ENCODE peak calls at places on chromosomes 2 and 18, in five cellular contexts. U is CD8-positive, alpha-beta memory T cell; L is colonic mucosa; V is psoas muscle; H is left lung. M is an unnamed sample.

GRCh38 chr2:218209078-218209477 is 7.9 kb upstream of the ARPC2 start:
- DNase-seq in U (no peak), L (no peak), V (no peak), H (no peak), M (no peak)

GRCh38 chr2:235446082-235446481 is 47.8 kb upstream of the AGAP1 start:
- DNase-seq in U (no peak), L (no peak), V (no peak), H (no peak), M (no peak)

GRCh38 chr2:75513616-75514170 is 47.0 kb downstream of the EVA1A start:
- DNase-seq in U (no peak), L (no peak), V (no peak), H (no peak), M (no peak)

GRCh38 chr2:166521155-166521554 is 27.1 kb upstream of the SCN7A start:
- DNase-seq in U (no peak), L (no peak), V (no peak), H (no peak), M (no peak)

GRCh38 chr18:12327510-12328178 is 19.6 kb downstream of the TUBB6 start:
- DNase-seq in U (peak), L (peak), V (peak), H (peak), M (peak)

GRCh38 chr18:10329116-10329515 is 125.3 kb upstream of the APCDD1 start:
- DNase-seq in U (no peak), L (no peak), V (no peak), H (no peak), M (no peak)

GRCh38 chr2:235996419-235996818 is 171.8 kb downstream of the GBX2 start:
- DNase-seq in U (no peak), L (no peak), V (no peak), H (no peak), M (no peak)

GRCh38 chr2:107545851-107546250 is 280.8 kb upstream of the RGPD4 start:
- DNase-seq in U (no peak), L (no peak), V (no peak), H (no peak), M (no peak)

GRCh38 chr2:26020214-26020613 is 13.7 kb upstream of the RAB10 start:
- DNase-seq in U (no peak), L (no peak), V (no peak), H (no peak), M (no peak)

GRCh38 chr18:72086421-72086820 is 457.7 kb downstream of the CBLN2 start:
- DNase-seq in U (no peak), L (no peak), V (no peak), H (no peak), M (no peak)

GRCh38 chr2:133262888-133263287 is 305.4 kb downstream of the NCKAP5 start:
- DNase-seq in U (no peak), L (no peak), V (no peak), H (no peak), M (no peak)

GRCh38 chr2:237577956-237578870 is 11.8 kb downstream of the PRLH start:
- DNase-seq in U (no peak), L (no peak), V (no peak), H (peak), M (peak)

GRCh38 chr2:179226203-179226960 is 38.2 kb downstream of the SESTD1 start:
- DNase-seq in U (no peak), L (no peak), V (no peak), H (no peak), M (no peak)

GRCh38 chr2:20106746-20107145 is 55.3 kb upstream of the LAPTM4A start:
- DNase-seq in U (no peak), L (peak), V (peak), H (peak), M (peak)

GRCh38 chr2:199471443-199472057 is 13.8 kb upstream of the SATB2 start:
- DNase-seq in U (no peak), L (peak), V (peak), H (peak), M (peak)

GRCh38 chr2:199470672-199471442 is 13.1 kb upstream of the SATB2 start:
- DNase-seq in U (no peak), L (peak), V (no peak), H (no peak), M (no peak)

GRCh38 chr2:199468561-199469513 is 11.1 kb upstream of the SATB2 start:
- DNase-seq in U (no peak), L (peak), V (no peak), H (peak), M (no peak)

GRCh38 chr2:199470361-199470671 is 12.6 kb upstream of the SATB2 start:
- DNase-seq in U (no peak), L (no peak), V (no peak), H (no peak), M (no peak)

GRCh38 chr2:199469514-199470360 is 12.0 kb upstream of the SATB2 start:
- DNase-seq in U (no peak), L (peak), V (no peak), H (no peak), M (no peak)
- H3K27ac ChIP-seq in U (no peak), L (peak), V (no peak), H (no peak), M (no peak)

GRCh38 chr2:106278477-106278876 is 84.4 kb upstream of the UXS1 start:
- DNase-seq in U (no peak), L (no peak), V (no peak), H (no peak), M (no peak)
- H3K27ac ChIP-seq in U (no peak), L (no peak), V (no peak), H (no peak), M (no peak)

GRCh38 chr2:42031281-42031680 is 16.5 kb upstream of the PKDCC start:
- DNase-seq in U (no peak), L (no peak), V (no peak), H (no peak), M (no peak)

GRCh38 chr2:42030829-42031228 is 17.0 kb upstream of the PKDCC start:
- DNase-seq in U (no peak), L (no peak), V (no peak), H (no peak), M (no peak)

GRCh38 chr2:42029639-42030195 is 18.1 kb upstream of the PKDCC start:
- DNase-seq in U (no peak), L (no peak), V (no peak), H (no peak), M (no peak)

GRCh38 chr2:42028571-42029148 is 19.2 kb upstream of the PKDCC start:
- DNase-seq in U (no peak), L (no peak), V (peak), H (no peak), M (peak)

DNA sequence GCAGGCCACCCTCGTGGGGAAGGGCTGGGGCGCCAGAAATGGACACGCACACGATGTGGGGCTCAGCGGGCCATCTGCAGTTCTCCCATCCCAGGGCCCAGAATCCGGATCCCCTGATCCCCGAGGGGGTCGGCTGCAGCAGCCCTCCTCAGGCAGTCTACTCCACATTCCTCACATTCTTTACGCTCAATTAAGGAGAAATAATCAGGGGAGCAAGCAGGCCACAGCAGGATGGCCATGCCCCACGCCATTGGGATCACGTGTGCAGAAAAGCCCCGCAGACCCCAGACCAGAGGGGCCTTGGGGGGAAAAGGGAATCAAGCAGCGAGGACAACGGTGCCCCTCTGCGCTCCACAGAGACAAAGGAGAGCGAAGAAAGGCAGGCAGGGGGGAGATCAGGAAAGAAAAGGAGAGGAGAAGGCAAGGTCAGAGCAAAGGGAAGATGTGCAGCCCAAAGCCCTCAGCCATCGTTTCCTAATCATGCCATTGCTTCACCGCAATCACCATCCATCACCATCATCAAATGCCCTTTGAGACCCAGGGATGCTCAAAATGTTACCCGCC is 17.5 kb upstream of the PKDCC start:
- DNase-seq in U (no peak), L (no peak), V (no peak), H (no peak), M (no peak)
- H3K27ac ChIP-seq in U (no peak), L (no peak), V (no peak), H (no peak), M (no peak)

GRCh38 chr2:18412980-18413793 is 147.3 kb downstream of the RDH14 start:
- DNase-seq in U (no peak), L (no peak), V (no peak), H (no peak), M (no peak)
- H3K27ac ChIP-seq in U (no peak), L (no peak), V (no peak), H (peak), M (peak)

DNA sequence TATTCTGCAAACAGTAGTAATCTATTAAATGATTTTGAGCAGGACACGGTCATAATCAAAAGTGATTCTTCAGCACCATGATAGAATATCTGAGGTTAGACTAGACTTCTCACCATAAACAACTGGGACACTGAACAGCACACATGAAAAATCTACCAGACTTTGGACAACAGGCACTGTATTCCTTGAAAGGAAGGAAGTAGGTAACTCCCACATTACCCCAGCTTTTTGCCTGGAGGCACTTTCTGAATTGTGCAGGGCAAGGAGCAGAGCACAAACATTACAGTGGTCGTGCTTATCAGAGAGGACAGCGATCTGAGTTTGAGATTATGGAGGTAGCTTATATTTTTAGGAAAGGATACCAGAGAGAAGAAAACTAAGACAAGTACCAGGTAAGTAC is 25.3 kb upstream of the IL1RL1 start:
- DNase-seq in U (no peak), L (no peak), V (no peak), H (no peak), M (no peak)
- H3K27ac ChIP-seq in U (no peak), L (no peak), V (no peak), H (no peak), M (no peak)

DNA sequence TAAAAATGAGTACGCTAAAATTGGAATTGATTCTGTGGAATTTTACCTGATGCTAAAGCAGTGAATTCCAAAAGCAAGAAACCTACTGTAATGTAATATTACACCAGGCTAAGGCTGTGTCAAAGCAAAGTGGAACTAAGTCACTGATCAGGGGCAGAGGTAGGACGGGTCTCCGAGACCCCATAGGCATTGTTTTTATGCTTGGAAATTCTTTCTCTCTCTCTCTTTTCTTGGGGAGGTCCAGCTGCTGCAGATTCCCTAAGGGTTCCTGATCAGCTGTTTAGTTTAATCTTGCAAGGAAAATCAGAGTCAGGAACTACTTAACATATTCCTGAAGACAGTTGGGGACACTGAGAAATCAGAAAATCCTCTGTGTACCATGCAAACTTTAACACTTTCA is 220.2 kb downstream of the SRBD1 start:
- DNase-seq in U (no peak), L (no peak), V (no peak), H (no peak), M (no peak)
- H3K27ac ChIP-seq in U (no peak), L (no peak), V (no peak), H (no peak), M (no peak)

M was measured in heart left ventricle.